ENCODE peak calls at places on chromosomes 1 and 21, in six cellular contexts. A is IMR-90, T is neuronal stem cell, V is mesendoderm, S is H1, L is mesenchymal stem cell. Q is an unnamed sample.
A peak's percentile ranks its signal among the peaks of the same experiment; 100 is the strongest.

GRCh38 chr1:27513521-27513920 is 23.6 kb upstream of the WASF2 start:
- DNase-seq in L (no peak), V (no peak), A (no peak), T (no peak), S (no peak), Q (no peak)

GRCh38 chr1:58659516-58659915 is 40.3 kb downstream of the MYSM1 start:
- DNase-seq in S (no peak), L (no peak), V (no peak), T (no peak), A (no peak), Q (no peak)

GRCh38 chr1:4033732-4034131 is 133.7 kb upstream of the C1orf174 start:
- DNase-seq in T (no peak), S (peak; percentile 31), V (no peak), A (no peak), L (no peak), Q (peak; percentile 83)

GRCh38 chr1:3922201-3922725 is 22.2 kb upstream of the C1orf174 start:
- DNase-seq in T (no peak), L (no peak), S (no peak), A (no peak), V (no peak), Q (no peak)

GRCh38 chr1:200880212-200880611 is 7.4 kb downstream of the GPR25 start:
- DNase-seq in L (no peak), V (no peak), S (no peak), T (no peak), A (no peak), Q (no peak)

GRCh38 chr21:33866851-33867250 is 48.8 kb downstream of the ATP5PO start:
- DNase-seq in S (no peak), V (no peak), T (no peak), L (peak; percentile 31), A (peak; percentile 60), Q (no peak)

GRCh38 chr1:211742889-211743529 is 67.6 kb upstream of the NEK2 start:
- DNase-seq in L (no peak), T (no peak), S (no peak), A (no peak), V (no peak), Q (no peak)

GRCh38 chr1:32116531-32116930 is 8.7 kb downstream of the KPNA6 start:
- DNase-seq in T (no peak), L (peak; percentile 42), V (no peak), A (no peak), S (no peak), Q (no peak)

GRCh38 chr1:119010201-119010600 is 22.1 kb upstream of the TBX15 start:
- DNase-seq in L (no peak), S (no peak), V (no peak), A (peak; percentile 4), T (no peak), Q (no peak)

GRCh38 chr1:223323491-223324484 is 40.2 kb downstream of the SUSD4 start:
- DNase-seq in A (no peak), S (no peak), L (no peak), T (no peak), V (no peak), Q (no peak)

GRCh38 chr1:29630756-29631155 is 394.4 kb downstream of the PTPRU start:
- DNase-seq in T (no peak), L (no peak), S (no peak), A (peak; percentile 8), V (no peak), Q (peak; percentile 4)

GRCh38 chr21:34771512-34772028 is 102.8 kb downstream of the CLIC6 start:
- DNase-seq in A (peak; percentile 81), V (peak; percentile 58), S (no peak), L (peak; percentile 41), T (no peak), Q (no peak)

GRCh38 chr21:45297329-45297728 is 9.6 kb upstream of the POFUT2 start:
- DNase-seq in A (no peak), V (no peak), L (no peak), S (no peak), T (no peak), Q (no peak)

GRCh38 chr1:154178856-154179811 is 12.8 kb downstream of the TPM3 start:
- DNase-seq in A (no peak), T (no peak), L (peak; percentile 24), V (peak; percentile 33), S (no peak), Q (no peak)

GRCh38 chr1:37471345-37472231 is 2.8 kb upstream of the ZC3H12A start:
- DNase-seq in V (peak; percentile 95), T (no peak), L (peak; percentile 96), S (no peak), A (peak; percentile 90), Q (peak; percentile 87)

GRCh38 chr21:39051561-39051949 is 131.7 kb downstream of the PSMG1 start:
- DNase-seq in V (no peak), T (no peak), L (peak; percentile 16), A (peak; percentile 88), S (no peak), Q (no peak)

GRCh38 chr21:41950941-41951408 is 2.8 kb downstream of the C2CD2 start:
- DNase-seq in T (no peak), S (no peak), A (no peak), V (peak; percentile 73), L (no peak), Q (peak; percentile 51)

GRCh38 chr1:214584805-214585766 is 17.9 kb upstream of the CENPF start:
- DNase-seq in A (peak; percentile 73), T (no peak), S (no peak), V (peak; percentile 72), L (peak; percentile 73), Q (no peak)

GRCh38 chr1:25985171-25985570 is 12.7 kb downstream of the PAFAH2 start:
- DNase-seq in A (no peak), S (no peak), T (no peak), L (no peak), V (no peak), Q (no peak)
- H2BK15ac ChIP-seq in A (no peak overlapping the region), S (no peak overlapping the region), T (no peak overlapping the region), L (no peak overlapping the region), V (no peak overlapping the region), Q (no peak overlapping the region)

GRCh38 chr1:194952171-194952570 is 1656.1 kb downstream of the KCNT2 start:
- DNase-seq in L (no peak), V (no peak), A (no peak), S (no peak), T (no peak), Q (no peak)
- H2BK15ac ChIP-seq in L (no peak overlapping the region), V (no peak overlapping the region), A (no peak overlapping the region), S (no peak overlapping the region), T (no peak overlapping the region), Q (no peak overlapping the region)

DNA sequence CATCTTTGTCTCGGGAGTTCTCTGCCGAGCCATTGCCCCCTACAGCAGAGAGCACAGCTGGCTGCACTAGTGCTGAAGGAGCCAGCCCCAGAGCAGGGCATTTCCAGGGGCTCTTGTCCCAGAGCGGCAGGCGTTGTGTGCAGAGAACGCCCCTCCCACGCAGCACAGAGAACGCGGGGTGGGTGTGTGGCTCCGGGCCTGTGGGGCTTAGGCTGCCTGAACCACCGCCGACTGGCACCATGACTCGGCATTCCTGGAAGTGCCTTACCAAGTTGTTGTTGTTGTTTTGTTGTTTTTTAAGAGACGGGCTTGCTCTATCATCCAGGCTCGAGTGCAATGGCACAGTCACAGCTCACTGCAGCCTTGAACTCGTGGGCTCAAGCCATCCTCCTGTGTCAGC is 15.8 kb upstream of the DIP2A start:
- DNase-seq in T (no peak), V (no peak), L (no peak), S (no peak), A (no peak), Q (no peak)
- H2BK15ac ChIP-seq in T (no peak overlapping the region), V (no peak overlapping the region), L (no peak overlapping the region), S (no peak overlapping the region), A (no peak overlapping the region), Q (no peak overlapping the region)

GRCh38 chr1:62621907-62622306 is 24.6 kb downstream of the ANGPTL3 start:
- DNase-seq in A (peak; percentile 95), S (no peak), V (peak; percentile 84), T (no peak), L (peak; percentile 97), Q (no peak)
- H2BK15ac ChIP-seq in A (no peak overlapping the region), S (no peak overlapping the region), V (no peak overlapping the region), T (no peak overlapping the region), L (no peak overlapping the region), Q (no peak overlapping the region)

GRCh38 chr1:147185442-147185841 is 13.2 kb upstream of the PRKAB2 start:
- DNase-seq in S (no peak), V (no peak), T (no peak), L (no peak), A (no peak), Q (no peak)

GRCh38 chr1:147189514-147189913 is 17.2 kb upstream of the PRKAB2 start:
- DNase-seq in L (no peak), S (no peak), V (no peak), A (no peak), T (no peak), Q (no peak)
- H2BK15ac ChIP-seq in L (no peak overlapping the region), S (no peak overlapping the region), V (no peak overlapping the region), A (no peak overlapping the region), T (no peak overlapping the region), Q (no peak overlapping the region)

GRCh38 chr1:155975375-155976061 is 2.8 kb downstream of the ARHGEF2 start:
- DNase-seq in T (no peak), A (no peak), L (no peak), V (no peak), S (no peak), Q (no peak)
- H2BK15ac ChIP-seq in T (peak overlapping the region; percentile 59), A (peak overlapping the region; percentile 49), L (peak overlapping the region; percentile 95), V (no peak overlapping the region), S (peak overlapping the region; percentile 46), Q (no peak overlapping the region)

GRCh38 chr1:102693345-102693744 is 415.0 kb downstream of the COL11A1 start:
- DNase-seq in S (no peak), V (no peak), T (no peak), L (no peak), A (no peak), Q (no peak)
- H2BK15ac ChIP-seq in S (no peak overlapping the region), V (no peak overlapping the region), T (no peak overlapping the region), L (no peak overlapping the region), A (no peak overlapping the region), Q (no peak overlapping the region)

GRCh38 chr1:234986750-234987414 is 141.8 kb downstream of the TOMM20 start:
- DNase-seq in V (peak; percentile 83), T (peak; percentile 37), A (no peak), S (no peak), L (peak; percentile 93), Q (no peak)
- H2BK15ac ChIP-seq in V (no peak overlapping the region), T (no peak overlapping the region), A (peak overlapping the region; percentile 71), S (no peak overlapping the region), L (peak overlapping the region; percentile 6), Q (no peak overlapping the region)